ENCODE peak calls at places on chromosome 12, in seven cellular contexts. D, E, J, G, C, A and B are unnamed samples.
A peak's percentile ranks its signal among the peaks of the same experiment; 100 is the strongest.

GRCh38 chr12:117743746-117744145 is 225.0 kb downstream of the KSR2 start:
- DNase-seq in C (no peak), D (no peak), A (no peak), J (no peak), G (no peak), E (no peak), B (no peak)

GRCh38 chr12:108635201-108635996 is 1.7 kb upstream of the SELPLG start:
- DNase-seq in A (no peak), E (peak; percentile 26), J (no peak), G (no peak), C (peak; percentile 41), D (peak; percentile 43), B (no peak)

GRCh38 chr12:106274575-106275081 is 26.8 kb upstream of the CKAP4 start:
- DNase-seq in D (no peak), A (no peak), E (no peak), J (no peak), C (no peak), G (no peak), B (no peak)

GRCh38 chr12:64389154-64389553 is 1.4 kb downstream of the C12orf56 start:
- DNase-seq in J (no peak), D (no peak), C (no peak), E (no peak), A (no peak), G (no peak), B (no peak)

GRCh38 chr12:108390495-108391203 is 51.5 kb upstream of the CMKLR1 start:
- DNase-seq in E (no peak), C (no peak), J (peak; percentile 48), A (no peak), G (no peak), D (no peak), B (no peak)

GRCh38 chr12:20369164-20370000 is 1.0 kb downstream of the PDE3A start:
- DNase-seq in A (peak; percentile 76), D (peak; percentile 75), G (peak; percentile 85), C (peak; percentile 39), J (peak; percentile 48), E (peak; percentile 78), B (no peak)

GRCh38 chr12:41188058-41188840 is at the start of gene PDZRN4:
- DNase-seq in E (peak; percentile 57), C (no peak), J (peak; percentile 33), A (peak; percentile 9), D (peak; percentile 67), G (peak; percentile 72), B (no peak)

GRCh38 chr12:6963016-6963731 is 7.3 kb downstream of the PHB2 start:
- DNase-seq in G (peak; percentile 91), D (peak; percentile 96), J (no peak), A (no peak), C (no peak), E (peak; percentile 86), B (peak; percentile 87)

GRCh38 chr12:3777206-3777809 is 24.4 kb upstream of the CRACR2A start:
- DNase-seq in J (peak; percentile 23), A (peak; percentile 48), D (no peak), G (no peak), E (peak; percentile 46), C (peak; percentile 43), B (peak; percentile 16)

GRCh38 chr12:47517122-47517521 is 188.7 kb downstream of the RPAP3 start:
- DNase-seq in A (no peak), D (no peak), E (no peak), G (no peak), C (no peak), J (no peak), B (no peak)

GRCh38 chr12:132524405-132524804 is 34.5 kb downstream of the FBRSL1 start:
- DNase-seq in E (no peak), A (no peak), J (no peak), C (peak; percentile 43), G (no peak), D (no peak), B (no peak)

GRCh38 chr12:108211161-108211560 is 82.1 kb downstream of the WSCD2 start:
- DNase-seq in E (no peak), D (no peak), J (no peak), A (no peak), G (no peak), C (no peak), B (no peak)

GRCh38 chr12:11446372-11446771 is 51.0 kb upstream of the PRB2 start:
- DNase-seq in D (no peak), J (no peak), A (no peak), G (no peak), C (no peak), E (no peak), B (no peak)

GRCh38 chr12:4579305-4580097 is 17.5 kb downstream of the DYRK4 start:
- DNase-seq in G (no peak), C (peak; percentile 13), E (peak; percentile 46), A (peak; percentile 6), D (no peak), J (peak; percentile 38), B (peak; percentile 27)

GRCh38 chr12:29278673-29279420 is 102.1 kb downstream of the ERGIC2 start:
- DNase-seq in C (no peak), G (no peak), J (no peak), D (no peak), A (no peak), E (no peak), B (no peak)

GRCh38 chr12:52119398-52120254 is 40.1 kb downstream of the SMIM41 start:
- DNase-seq in G (peak; percentile 88), A (peak; percentile 31), J (peak; percentile 64), D (peak; percentile 96), C (no peak), E (peak; percentile 90), B (peak; percentile 53)

GRCh38 chr12:88185988-88186387 is 43.9 kb downstream of the TMTC3 start:
- DNase-seq in E (no peak), A (peak; percentile 57), C (peak; percentile 83), D (no peak), G (no peak), J (no peak), B (no peak)

GRCh38 chr12:911191-911826 is 38.2 kb downstream of the RAD52 start:
- DNase-seq in C (no peak), A (no peak), G (no peak), E (no peak), J (no peak), D (no peak), B (no peak)

GRCh38 chr12:109130297-109130696 is 13.9 kb downstream of the ACACB start:
- DNase-seq in G (no peak), A (no peak), D (no peak), E (no peak), J (no peak), C (no peak), B (no peak)

GRCh38 chr12:105289114-105289904 is 41.2 kb upstream of the C12orf75 start:
- DNase-seq in E (no peak), A (peak; percentile 12), C (peak; percentile 50), D (no peak), G (no peak), J (no peak), B (no peak)

GRCh38 chr12:65845751-65846537 is 21.7 kb downstream of the HMGA2 start:
- DNase-seq in E (peak; percentile 95), C (peak; percentile 36), G (peak; percentile 68), D (peak; percentile 85), A (no peak), J (peak; percentile 59), B (no peak)

GRCh38 chr12:26244503-26244902 is 49.1 kb downstream of the SSPN start:
- DNase-seq in E (no peak), G (no peak), D (no peak), C (no peak), A (no peak), J (no peak), B (no peak)

GRCh38 chr12:26240329-26240815 is 45.0 kb downstream of the SSPN start:
- DNase-seq in C (no peak), A (no peak), G (no peak), J (no peak), D (no peak), E (no peak), B (no peak)

GRCh38 chr12:26241095-26241494 is 45.7 kb downstream of the SSPN start:
- DNase-seq in A (no peak), J (no peak), D (no peak), G (no peak), E (no peak), C (no peak), B (no peak)

GRCh38 chr12:26245175-26245942 is 50.0 kb downstream of the SSPN start:
- DNase-seq in J (no peak), G (no peak), D (no peak), C (no peak), A (no peak), E (no peak), B (no peak)

DNA sequence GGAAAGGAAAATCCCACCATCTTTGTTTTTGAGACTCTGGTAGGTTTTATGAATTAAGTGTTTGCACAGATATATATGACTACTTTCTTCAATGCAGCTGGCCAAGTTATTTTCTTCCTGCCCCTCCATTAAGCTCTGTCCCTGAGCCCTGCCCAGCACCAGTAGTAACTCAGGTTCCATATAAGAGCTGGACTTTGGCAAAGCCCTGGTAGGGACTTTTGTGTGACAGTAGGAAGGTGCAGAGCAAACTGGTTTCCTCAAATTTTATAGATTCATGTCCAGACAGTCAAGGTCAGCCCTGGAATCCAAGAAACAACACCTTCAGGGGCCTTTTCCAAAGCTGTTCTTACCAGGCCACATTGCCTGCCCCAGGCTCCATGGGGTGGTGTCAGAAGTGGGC is 47.3 kb downstream of the SSPN start:
- DNase-seq in C (no peak), A (no peak), G (no peak), D (no peak), E (no peak), J (no peak), B (no peak)
- H3K4ac ChIP-seq in C (no peak overlapping the region), A (no peak overlapping the region), G (no peak overlapping the region), D (no peak overlapping the region), E (no peak overlapping the region), J (no peak overlapping the region), B (no peak overlapping the region)

GRCh38 chr12:31781894-31782540 is 53.2 kb upstream of the AMN1 start:
- DNase-seq in E (no peak), G (no peak), C (no peak), A (no peak), J (no peak), D (peak; percentile 52), B (no peak)

GRCh38 chr12:31785318-31785717 is 56.5 kb upstream of the AMN1 start:
- DNase-seq in D (no peak), A (no peak), E (no peak), J (no peak), C (no peak), G (no peak), B (no peak)

GRCh38 chr12:31778687-31779086 is 49.9 kb upstream of the AMN1 start:
- DNase-seq in J (no peak), E (no peak), A (no peak), C (no peak), D (no peak), G (no peak), B (no peak)

GRCh38 chr12:31783996-31784645 is 55.3 kb upstream of the AMN1 start:
- DNase-seq in C (no peak), G (no peak), J (no peak), A (no peak), E (no peak), D (no peak), B (no peak)

GRCh38 chr12:31780096-31780495 is 51.3 kb upstream of the AMN1 start:
- DNase-seq in J (no peak), A (no peak), E (no peak), G (no peak), D (no peak), C (no peak), B (no peak)
- H3K4ac ChIP-seq in J (no peak overlapping the region), A (no peak overlapping the region), E (no peak overlapping the region), G (no peak overlapping the region), D (no peak overlapping the region), C (no peak overlapping the region), B (no peak overlapping the region)

GRCh38 chr12:91818236-91819131 is 327.2 kb downstream of the BTG1 start:
- DNase-seq in G (no peak), D (no peak), E (no peak), J (peak; percentile 15), C (no peak), A (peak; percentile 33), B (no peak)
- H3K4ac ChIP-seq in G (no peak overlapping the region), D (no peak overlapping the region), E (no peak overlapping the region), J (no peak overlapping the region), C (no peak overlapping the region), A (peak overlapping the region; percentile 49), B (no peak overlapping the region)

GRCh38 chr12:112616469-112617190 is 174.9 kb upstream of the RPH3A start:
- DNase-seq in D (peak; percentile 83), J (no peak), C (no peak), A (no peak), G (peak; percentile 65), E (peak; percentile 42), B (no peak)
- H3K4ac ChIP-seq in D (no peak overlapping the region), J (no peak overlapping the region), C (no peak overlapping the region), A (no peak overlapping the region), G (no peak overlapping the region), E (no peak overlapping the region), B (no peak overlapping the region)